ENCODE peak calls at places on chromosomes 2 and 18, in ten cellular contexts. One of them, this sample, is unnamed.

GRCh38 chr18:34322365-34323289 is 97.9 kb upstream of the NOL4 start:
- DNase-seq in EL: no peak
- DNase-seq in GM10248: peak; percentile 17
- DNase-seq in progenitor cell of endocrine pancreas: peak; percentile 46
- DNase-seq in stimulated activated CD4-positive, alpha-beta T cell treated with anti-CD3 and anti-CD28 coated beads, TNF-alpha, amount 100 ng/mL, for 4 hours: no peak
- DNase-seq in A172: peak; percentile 10
- DNase-seq in GM23248: peak; percentile 81
- DNase-seq in brain microvascular endothelial cell: peak; percentile 68
- DNase-seq in RCC 7860: no peak
- DNase-seq in RPMI8226: peak; percentile 80
- DNase-seq in this sample: peak; percentile 87

GRCh38 chr18:37335337-37335736 is 230.3 kb downstream of the CELF4 start:
- DNase-seq in EL: no peak
- DNase-seq in GM10248: no peak
- DNase-seq in progenitor cell of endocrine pancreas: no peak
- DNase-seq in stimulated activated CD4-positive, alpha-beta T cell treated with anti-CD3 and anti-CD28 coated beads, TNF-alpha, amount 100 ng/mL, for 4 hours: no peak
- DNase-seq in A172: no peak
- DNase-seq in GM23248: peak; percentile 21
- DNase-seq in brain microvascular endothelial cell: no peak
- DNase-seq in RCC 7860: no peak
- DNase-seq in RPMI8226: no peak
- DNase-seq in this sample: no peak

GRCh38 chr2:41941831-41942230 is 106.0 kb upstream of the PKDCC start:
- DNase-seq in EL: no peak
- DNase-seq in GM10248: no peak
- DNase-seq in progenitor cell of endocrine pancreas: no peak
- DNase-seq in stimulated activated CD4-positive, alpha-beta T cell treated with anti-CD3 and anti-CD28 coated beads, TNF-alpha, amount 100 ng/mL, for 4 hours: no peak
- DNase-seq in A172: peak; percentile 51
- DNase-seq in GM23248: no peak
- DNase-seq in brain microvascular endothelial cell: no peak
- DNase-seq in RCC 7860: peak; percentile 57
- DNase-seq in RPMI8226: no peak
- DNase-seq in this sample: no peak

GRCh38 chr2:232598293-232598692 is 35.1 kb upstream of the EFHD1 start:
- DNase-seq in EL: no peak
- DNase-seq in GM10248: no peak
- DNase-seq in progenitor cell of endocrine pancreas: no peak
- DNase-seq in stimulated activated CD4-positive, alpha-beta T cell treated with anti-CD3 and anti-CD28 coated beads, TNF-alpha, amount 100 ng/mL, for 4 hours: no peak
- DNase-seq in A172: no peak
- DNase-seq in GM23248: no peak
- DNase-seq in brain microvascular endothelial cell: no peak
- DNase-seq in RCC 7860: no peak
- DNase-seq in RPMI8226: peak; percentile 23
- DNase-seq in this sample: no peak

GRCh38 chr2:21118302-21118920 is 5.4 kb upstream of the TDRD15 start:
- DNase-seq in EL: peak; percentile 25
- DNase-seq in GM10248: peak; percentile 28
- DNase-seq in progenitor cell of endocrine pancreas: no peak
- DNase-seq in stimulated activated CD4-positive, alpha-beta T cell treated with anti-CD3 and anti-CD28 coated beads, TNF-alpha, amount 100 ng/mL, for 4 hours: no peak
- DNase-seq in A172: peak; percentile 29
- DNase-seq in GM23248: peak; percentile 34
- DNase-seq in brain microvascular endothelial cell: peak; percentile 45
- DNase-seq in RCC 7860: no peak
- DNase-seq in RPMI8226: peak; percentile 34
- DNase-seq in this sample: peak; percentile 37

GRCh38 chr2:221571391-221572179 is 519 bp downstream of the EPHA4 start:
- DNase-seq in EL: peak; percentile 50
- DNase-seq in GM10248: peak; percentile 24
- DNase-seq in progenitor cell of endocrine pancreas: peak; percentile 21
- DNase-seq in stimulated activated CD4-positive, alpha-beta T cell treated with anti-CD3 and anti-CD28 coated beads, TNF-alpha, amount 100 ng/mL, for 4 hours: peak; percentile 3
- DNase-seq in A172: peak; percentile 31
- DNase-seq in GM23248: peak; percentile 77
- DNase-seq in brain microvascular endothelial cell: peak; percentile 32
- DNase-seq in RCC 7860: no peak
- DNase-seq in RPMI8226: no peak
- DNase-seq in this sample: peak; percentile 67

GRCh38 chr2:88059979-88060906 is 4.7 kb upstream of the KRCC1 start:
- DNase-seq in EL: peak; percentile 35
- DNase-seq in GM10248: peak; percentile 66
- DNase-seq in progenitor cell of endocrine pancreas: no peak
- DNase-seq in stimulated activated CD4-positive, alpha-beta T cell treated with anti-CD3 and anti-CD28 coated beads, TNF-alpha, amount 100 ng/mL, for 4 hours: no peak
- DNase-seq in A172: peak; percentile 40
- DNase-seq in GM23248: peak; percentile 66
- DNase-seq in brain microvascular endothelial cell: peak; percentile 5
- DNase-seq in RCC 7860: peak; percentile 61
- DNase-seq in RPMI8226: peak; percentile 46
- DNase-seq in this sample: peak; percentile 51

GRCh38 chr2:239636808-239637207 is 236.0 kb upstream of the HDAC4 start:
- DNase-seq in EL: no peak
- DNase-seq in GM10248: no peak
- DNase-seq in progenitor cell of endocrine pancreas: no peak
- DNase-seq in stimulated activated CD4-positive, alpha-beta T cell treated with anti-CD3 and anti-CD28 coated beads, TNF-alpha, amount 100 ng/mL, for 4 hours: no peak
- DNase-seq in A172: peak; percentile 9
- DNase-seq in GM23248: peak; percentile 46
- DNase-seq in brain microvascular endothelial cell: no peak
- DNase-seq in RCC 7860: no peak
- DNase-seq in RPMI8226: no peak
- DNase-seq in this sample: no peak

GRCh38 chr2:27078267-27079194 is at the start of gene EMILIN1:
- DNase-seq in EL: peak; percentile 96
- DNase-seq in GM10248: no peak
- DNase-seq in progenitor cell of endocrine pancreas: no peak
- DNase-seq in stimulated activated CD4-positive, alpha-beta T cell treated with anti-CD3 and anti-CD28 coated beads, TNF-alpha, amount 100 ng/mL, for 4 hours: no peak
- DNase-seq in A172: no peak
- DNase-seq in GM23248: peak; percentile 96
- DNase-seq in brain microvascular endothelial cell: peak; percentile 69
- DNase-seq in RCC 7860: no peak
- DNase-seq in RPMI8226: no peak
- DNase-seq in this sample: peak; percentile 86

GRCh38 chr2:239152239-239152915 is 248.4 kb downstream of the HDAC4 start:
- DNase-seq in EL: no peak
- DNase-seq in GM10248: no peak
- DNase-seq in progenitor cell of endocrine pancreas: no peak
- DNase-seq in stimulated activated CD4-positive, alpha-beta T cell treated with anti-CD3 and anti-CD28 coated beads, TNF-alpha, amount 100 ng/mL, for 4 hours: no peak
- DNase-seq in A172: no peak
- DNase-seq in GM23248: no peak
- DNase-seq in brain microvascular endothelial cell: no peak
- DNase-seq in RCC 7860: no peak
- DNase-seq in RPMI8226: no peak
- DNase-seq in this sample: no peak

GRCh38 chr18:30192216-30192615 is 850.3 kb downstream of the DSC3 start:
- DNase-seq in EL: no peak
- DNase-seq in GM10248: no peak
- DNase-seq in progenitor cell of endocrine pancreas: no peak
- DNase-seq in stimulated activated CD4-positive, alpha-beta T cell treated with anti-CD3 and anti-CD28 coated beads, TNF-alpha, amount 100 ng/mL, for 4 hours: no peak
- DNase-seq in A172: no peak
- DNase-seq in GM23248: no peak
- DNase-seq in brain microvascular endothelial cell: no peak
- DNase-seq in RCC 7860: no peak
- DNase-seq in RPMI8226: no peak
- DNase-seq in this sample: no peak

GRCh38 chr2:154489271-154489858 is 209.1 kb upstream of the KCNJ3 start:
- DNase-seq in EL: no peak
- DNase-seq in GM10248: no peak
- DNase-seq in progenitor cell of endocrine pancreas: no peak
- DNase-seq in stimulated activated CD4-positive, alpha-beta T cell treated with anti-CD3 and anti-CD28 coated beads, TNF-alpha, amount 100 ng/mL, for 4 hours: no peak
- DNase-seq in A172: no peak
- DNase-seq in GM23248: no peak
- DNase-seq in brain microvascular endothelial cell: no peak
- DNase-seq in RCC 7860: no peak
- DNase-seq in RPMI8226: no peak
- DNase-seq in this sample: no peak

GRCh38 chr2:219251656-219252055 is 1.4 kb upstream of the TUBA4B start:
- DNase-seq in EL: no peak
- DNase-seq in GM10248: no peak
- DNase-seq in progenitor cell of endocrine pancreas: no peak
- DNase-seq in stimulated activated CD4-positive, alpha-beta T cell treated with anti-CD3 and anti-CD28 coated beads, TNF-alpha, amount 100 ng/mL, for 4 hours: no peak
- DNase-seq in A172: peak; percentile 66
- DNase-seq in GM23248: peak; percentile 18
- DNase-seq in brain microvascular endothelial cell: no peak
- DNase-seq in RCC 7860: peak; percentile 69
- DNase-seq in RPMI8226: no peak
- DNase-seq in this sample: no peak

GRCh38 chr18:36186461-36187137 is 698 bp upstream of the MOCOS start:
- DNase-seq in EL: peak; percentile 42
- DNase-seq in GM10248: peak; percentile 44
- DNase-seq in progenitor cell of endocrine pancreas: no peak
- DNase-seq in stimulated activated CD4-positive, alpha-beta T cell treated with anti-CD3 and anti-CD28 coated beads, TNF-alpha, amount 100 ng/mL, for 4 hours: no peak
- DNase-seq in A172: peak; percentile 40
- DNase-seq in GM23248: peak; percentile 59
- DNase-seq in brain microvascular endothelial cell: no peak
- DNase-seq in RCC 7860: no peak
- DNase-seq in RPMI8226: peak; percentile 16
- DNase-seq in this sample: no peak

GRCh38 chr2:209578394-209579006 is 154.7 kb downstream of the MAP2 start:
- DNase-seq in EL: no peak
- DNase-seq in GM10248: no peak
- DNase-seq in progenitor cell of endocrine pancreas: no peak
- DNase-seq in stimulated activated CD4-positive, alpha-beta T cell treated with anti-CD3 and anti-CD28 coated beads, TNF-alpha, amount 100 ng/mL, for 4 hours: no peak
- DNase-seq in A172: no peak
- DNase-seq in GM23248: no peak
- DNase-seq in brain microvascular endothelial cell: no peak
- DNase-seq in RCC 7860: no peak
- DNase-seq in RPMI8226: no peak
- DNase-seq in this sample: no peak

GRCh38 chr18:3845176-3845575 is 395.2 kb downstream of the TGIF1 start:
- DNase-seq in EL: no peak
- DNase-seq in GM10248: no peak
- DNase-seq in progenitor cell of endocrine pancreas: no peak
- DNase-seq in stimulated activated CD4-positive, alpha-beta T cell treated with anti-CD3 and anti-CD28 coated beads, TNF-alpha, amount 100 ng/mL, for 4 hours: no peak
- DNase-seq in A172: no peak
- DNase-seq in GM23248: no peak
- DNase-seq in brain microvascular endothelial cell: no peak
- DNase-seq in RCC 7860: no peak
- DNase-seq in RPMI8226: no peak
- DNase-seq in this sample: peak; percentile 62

GRCh38 chr18:79386547-79386946 is 9.2 kb upstream of the NFATC1 start:
- DNase-seq in EL: no peak
- DNase-seq in GM10248: no peak
- DNase-seq in progenitor cell of endocrine pancreas: no peak
- DNase-seq in stimulated activated CD4-positive, alpha-beta T cell treated with anti-CD3 and anti-CD28 coated beads, TNF-alpha, amount 100 ng/mL, for 4 hours: no peak
- DNase-seq in A172: no peak
- DNase-seq in GM23248: no peak
- DNase-seq in brain microvascular endothelial cell: no peak
- DNase-seq in RCC 7860: no peak
- DNase-seq in RPMI8226: no peak
- DNase-seq in this sample: no peak

GRCh38 chr2:102483086-102483485 is 10.1 kb downstream of the SLC9A4 start:
- DNase-seq in EL: no peak
- DNase-seq in GM10248: no peak
- DNase-seq in progenitor cell of endocrine pancreas: no peak
- DNase-seq in stimulated activated CD4-positive, alpha-beta T cell treated with anti-CD3 and anti-CD28 coated beads, TNF-alpha, amount 100 ng/mL, for 4 hours: no peak
- DNase-seq in A172: no peak
- DNase-seq in GM23248: no peak
- DNase-seq in brain microvascular endothelial cell: no peak
- DNase-seq in RCC 7860: no peak
- DNase-seq in RPMI8226: no peak
- DNase-seq in this sample: no peak

GRCh38 chr2:64049633-64050220 is 30.5 kb upstream of the VPS54 start:
- DNase-seq in EL: peak; percentile 67
- DNase-seq in GM10248: peak; percentile 77
- DNase-seq in progenitor cell of endocrine pancreas: peak; percentile 23
- DNase-seq in stimulated activated CD4-positive, alpha-beta T cell treated with anti-CD3 and anti-CD28 coated beads, TNF-alpha, amount 100 ng/mL, for 4 hours: peak; percentile 53
- DNase-seq in A172: peak; percentile 69
- DNase-seq in GM23248: peak; percentile 82
- DNase-seq in brain microvascular endothelial cell: peak; percentile 53
- DNase-seq in RCC 7860: peak; percentile 48
- DNase-seq in RPMI8226: peak; percentile 75
- DNase-seq in this sample: peak; percentile 86

GRCh38 chr2:120007851-120008250 is 5.0 kb upstream of the EPB41L5 start:
- DNase-seq in EL: no peak
- DNase-seq in GM10248: no peak
- DNase-seq in progenitor cell of endocrine pancreas: no peak
- DNase-seq in stimulated activated CD4-positive, alpha-beta T cell treated with anti-CD3 and anti-CD28 coated beads, TNF-alpha, amount 100 ng/mL, for 4 hours: no peak
- DNase-seq in A172: no peak
- DNase-seq in GM23248: no peak
- DNase-seq in brain microvascular endothelial cell: no peak
- DNase-seq in RCC 7860: no peak
- DNase-seq in RPMI8226: no peak
- DNase-seq in this sample: no peak

GRCh38 chr2:99772766-99773331 is 283.0 kb upstream of the REV1 start:
- DNase-seq in EL: no peak
- DNase-seq in GM10248: no peak
- DNase-seq in progenitor cell of endocrine pancreas: no peak
- DNase-seq in stimulated activated CD4-positive, alpha-beta T cell treated with anti-CD3 and anti-CD28 coated beads, TNF-alpha, amount 100 ng/mL, for 4 hours: no peak
- DNase-seq in A172: no peak
- DNase-seq in GM23248: no peak
- DNase-seq in brain microvascular endothelial cell: no peak
- DNase-seq in RCC 7860: no peak
- DNase-seq in RPMI8226: no peak
- DNase-seq in this sample: no peak

GRCh38 chr2:2681611-2682295 is 350.7 kb upstream of the MYT1L start:
- DNase-seq in EL: no peak
- DNase-seq in GM10248: no peak
- DNase-seq in progenitor cell of endocrine pancreas: no peak
- DNase-seq in stimulated activated CD4-positive, alpha-beta T cell treated with anti-CD3 and anti-CD28 coated beads, TNF-alpha, amount 100 ng/mL, for 4 hours: no peak
- DNase-seq in A172: no peak
- DNase-seq in GM23248: no peak
- DNase-seq in brain microvascular endothelial cell: no peak
- DNase-seq in RCC 7860: no peak
- DNase-seq in RPMI8226: no peak
- DNase-seq in this sample: no peak

GRCh38 chr2:28327963-28328922 is 64.4 kb upstream of the FOSL2 start:
- DNase-seq in EL: no peak
- DNase-seq in GM10248: no peak
- DNase-seq in progenitor cell of endocrine pancreas: no peak
- DNase-seq in stimulated activated CD4-positive, alpha-beta T cell treated with anti-CD3 and anti-CD28 coated beads, TNF-alpha, amount 100 ng/mL, for 4 hours: no peak
- DNase-seq in A172: no peak
- DNase-seq in GM23248: peak; percentile 47
- DNase-seq in brain microvascular endothelial cell: no peak
- DNase-seq in RCC 7860: peak; percentile 14
- DNase-seq in RPMI8226: no peak
- DNase-seq in this sample: no peak

GRCh38 chr2:160252278-160252887 is 52.3 kb upstream of the ITGB6 start:
- DNase-seq in EL: peak; percentile 41
- DNase-seq in GM10248: peak; percentile 26
- DNase-seq in progenitor cell of endocrine pancreas: no peak
- DNase-seq in stimulated activated CD4-positive, alpha-beta T cell treated with anti-CD3 and anti-CD28 coated beads, TNF-alpha, amount 100 ng/mL, for 4 hours: no peak
- DNase-seq in A172: peak; percentile 38
- DNase-seq in GM23248: peak; percentile 53
- DNase-seq in brain microvascular endothelial cell: no peak
- DNase-seq in RCC 7860: peak; percentile 59
- DNase-seq in RPMI8226: peak; percentile 17
- DNase-seq in this sample: peak; percentile 54

GRCh38 chr2:235851841-235852527 is 316.2 kb downstream of the GBX2 start:
- DNase-seq in EL: no peak
- DNase-seq in GM10248: no peak
- DNase-seq in progenitor cell of endocrine pancreas: no peak
- DNase-seq in stimulated activated CD4-positive, alpha-beta T cell treated with anti-CD3 and anti-CD28 coated beads, TNF-alpha, amount 100 ng/mL, for 4 hours: no peak
- DNase-seq in A172: no peak
- DNase-seq in GM23248: no peak
- DNase-seq in brain microvascular endothelial cell: no peak
- DNase-seq in RCC 7860: no peak
- DNase-seq in RPMI8226: no peak
- DNase-seq in this sample: no peak

GRCh38 chr2:99698896-99699295 is 209.1 kb upstream of the REV1 start:
- DNase-seq in EL: peak; percentile 55
- DNase-seq in GM10248: no peak
- DNase-seq in progenitor cell of endocrine pancreas: no peak
- DNase-seq in stimulated activated CD4-positive, alpha-beta T cell treated with anti-CD3 and anti-CD28 coated beads, TNF-alpha, amount 100 ng/mL, for 4 hours: no peak
- DNase-seq in A172: peak; percentile 41
- DNase-seq in GM23248: peak; percentile 68
- DNase-seq in brain microvascular endothelial cell: no peak
- DNase-seq in RCC 7860: peak; percentile 52
- DNase-seq in RPMI8226: no peak
- DNase-seq in this sample: no peak

GRCh38 chr2:104872866-104873688 is 19.2 kb downstream of the POU3F3 start:
- DNase-seq in EL: peak; percentile 43
- DNase-seq in GM10248: peak; percentile 83
- DNase-seq in progenitor cell of endocrine pancreas: peak; percentile 57
- DNase-seq in stimulated activated CD4-positive, alpha-beta T cell treated with anti-CD3 and anti-CD28 coated beads, TNF-alpha, amount 100 ng/mL, for 4 hours: no peak
- DNase-seq in A172: peak; percentile 27
- DNase-seq in GM23248: peak; percentile 84
- DNase-seq in brain microvascular endothelial cell: peak; percentile 50
- DNase-seq in RCC 7860: peak; percentile 30
- DNase-seq in RPMI8226: peak; percentile 76
- DNase-seq in this sample: peak; percentile 84

GRCh38 chr2:161990741-161991140 is 83.3 kb downstream of the DPP4 start:
- DNase-seq in EL: peak; percentile 88
- DNase-seq in GM10248: no peak
- DNase-seq in progenitor cell of endocrine pancreas: no peak
- DNase-seq in stimulated activated CD4-positive, alpha-beta T cell treated with anti-CD3 and anti-CD28 coated beads, TNF-alpha, amount 100 ng/mL, for 4 hours: no peak
- DNase-seq in A172: peak; percentile 91
- DNase-seq in GM23248: peak; percentile 93
- DNase-seq in brain microvascular endothelial cell: peak; percentile 82
- DNase-seq in RCC 7860: peak; percentile 78
- DNase-seq in RPMI8226: no peak
- DNase-seq in this sample: peak; percentile 2